ENCODE peak calls at places on chromosomes 1 and 21, in nine cellular contexts. One of them, this sample, is unnamed.
A peak's percentile ranks its signal among the peaks of the same experiment; 100 is the strongest.

GRCh38 chr1:231879296-231879695 is 252.7 kb downstream of the DISC1 start:
- DNase-seq in sigmoid colon: no peak
- DNase-seq in BJ: no peak
- DNase-seq in astrocyte of the cerebellum: no peak
- DNase-seq in DND-41: no peak
- DNase-seq in left lung: no peak
- DNase-seq in GM12865: no peak
- DNase-seq in right lobe of liver: no peak
- DNase-seq in transverse colon: no peak
- DNase-seq in this sample: no peak

GRCh38 chr1:232923739-232924386 is 26.5 kb upstream of the NTPCR start:
- DNase-seq in BJ: no peak
- DNase-seq in GM12865: peak; percentile 87
- DNase-seq in transverse colon: no peak
- DNase-seq in astrocyte of the cerebellum: no peak
- DNase-seq in right lobe of liver: no peak
- DNase-seq in DND-41: peak; percentile 89
- DNase-seq in sigmoid colon: no peak
- DNase-seq in left lung: no peak
- DNase-seq in this sample: peak; percentile 75

GRCh38 chr21:44548922-44549321 is 2.4 kb downstream of the KRTAP10-2 start:
- DNase-seq in left lung: no peak
- DNase-seq in astrocyte of the cerebellum: no peak
- DNase-seq in right lobe of liver: no peak
- DNase-seq in DND-41: no peak
- DNase-seq in BJ: no peak
- DNase-seq in GM12865: no peak
- DNase-seq in transverse colon: no peak
- DNase-seq in sigmoid colon: no peak
- DNase-seq in this sample: no peak

GRCh38 chr1:28751315-28752056 is 14.7 kb downstream of the YTHDF2 start:
- DNase-seq in sigmoid colon: no peak
- DNase-seq in left lung: no peak
- DNase-seq in DND-41: no peak
- DNase-seq in right lobe of liver: no peak
- DNase-seq in astrocyte of the cerebellum: no peak
- DNase-seq in BJ: peak; percentile 27
- DNase-seq in GM12865: no peak
- DNase-seq in transverse colon: no peak
- DNase-seq in this sample: no peak

GRCh38 chr1:69994261-69994660 is 211.1 kb downstream of the LRRC40 start:
- DNase-seq in right lobe of liver: no peak
- DNase-seq in sigmoid colon: no peak
- DNase-seq in BJ: no peak
- DNase-seq in astrocyte of the cerebellum: no peak
- DNase-seq in GM12865: no peak
- DNase-seq in left lung: no peak
- DNase-seq in transverse colon: no peak
- DNase-seq in DND-41: no peak
- DNase-seq in this sample: no peak

GRCh38 chr1:23118957-23119792 is 49.5 kb downstream of the LUZP1 start:
- DNase-seq in right lobe of liver: no peak
- DNase-seq in astrocyte of the cerebellum: no peak
- DNase-seq in BJ: no peak
- DNase-seq in DND-41: peak; percentile 64
- DNase-seq in sigmoid colon: no peak
- DNase-seq in left lung: no peak
- DNase-seq in GM12865: peak; percentile 18
- DNase-seq in transverse colon: peak; percentile 19
- DNase-seq in this sample: no peak

GRCh38 chr1:169207825-169208520 is 101.5 kb downstream of the ATP1B1 start:
- DNase-seq in GM12865: no peak
- DNase-seq in sigmoid colon: no peak
- DNase-seq in BJ: peak; percentile 16
- DNase-seq in transverse colon: no peak
- DNase-seq in astrocyte of the cerebellum: no peak
- DNase-seq in DND-41: no peak
- DNase-seq in left lung: no peak
- DNase-seq in right lobe of liver: no peak
- DNase-seq in this sample: no peak

GRCh38 chr1:162571696-162572095 is 10.2 kb downstream of the UAP1 start:
- DNase-seq in transverse colon: no peak
- DNase-seq in left lung: no peak
- DNase-seq in DND-41: no peak
- DNase-seq in BJ: no peak
- DNase-seq in sigmoid colon: no peak
- DNase-seq in right lobe of liver: no peak
- DNase-seq in astrocyte of the cerebellum: no peak
- DNase-seq in GM12865: no peak
- DNase-seq in this sample: no peak

GRCh38 chr1:216794541-216795055 is 71.4 kb upstream of the ESRRG start:
- DNase-seq in BJ: no peak
- DNase-seq in transverse colon: no peak
- DNase-seq in sigmoid colon: no peak
- DNase-seq in DND-41: no peak
- DNase-seq in GM12865: no peak
- DNase-seq in right lobe of liver: no peak
- DNase-seq in left lung: no peak
- DNase-seq in astrocyte of the cerebellum: no peak
- DNase-seq in this sample: peak; percentile 74

GRCh38 chr1:228335406-228336307 is 71.0 kb downstream of the TRIM11 start:
- DNase-seq in left lung: no peak
- DNase-seq in BJ: no peak
- DNase-seq in transverse colon: peak; percentile 2
- DNase-seq in GM12865: no peak
- DNase-seq in DND-41: no peak
- DNase-seq in right lobe of liver: peak; percentile 12
- DNase-seq in astrocyte of the cerebellum: no peak
- DNase-seq in sigmoid colon: peak; percentile 48
- DNase-seq in this sample: no peak

GRCh38 chr21:45993210-45994085 is 11.9 kb downstream of the COL6A1 start:
- DNase-seq in astrocyte of the cerebellum: no peak
- DNase-seq in DND-41: no peak
- DNase-seq in transverse colon: peak; percentile 10
- DNase-seq in left lung: peak; percentile 30
- DNase-seq in GM12865: no peak
- DNase-seq in right lobe of liver: peak; percentile 18
- DNase-seq in sigmoid colon: peak; percentile 80
- DNase-seq in BJ: no peak
- DNase-seq in this sample: no peak

GRCh38 chr1:66968574-66968973 is 43.8 kb downstream of the MIER1 start:
- DNase-seq in DND-41: no peak
- DNase-seq in GM12865: no peak
- DNase-seq in right lobe of liver: no peak
- DNase-seq in transverse colon: no peak
- DNase-seq in BJ: no peak
- DNase-seq in sigmoid colon: no peak
- DNase-seq in astrocyte of the cerebellum: no peak
- DNase-seq in left lung: no peak
- DNase-seq in this sample: no peak

GRCh38 chr21:42572906-42573495 is 59.3 kb downstream of the SLC37A1 start:
- DNase-seq in BJ: no peak
- DNase-seq in DND-41: no peak
- DNase-seq in astrocyte of the cerebellum: no peak
- DNase-seq in transverse colon: peak; percentile 3
- DNase-seq in left lung: peak; percentile 23
- DNase-seq in sigmoid colon: peak; percentile 37
- DNase-seq in GM12865: no peak
- DNase-seq in right lobe of liver: no peak
- DNase-seq in this sample: no peak

GRCh38 chr1:223836586-223836985 is 9.2 kb downstream of the TP53BP2 start:
- DNase-seq in right lobe of liver: no peak
- DNase-seq in left lung: no peak
- DNase-seq in DND-41: no peak
- DNase-seq in transverse colon: no peak
- DNase-seq in GM12865: no peak
- DNase-seq in astrocyte of the cerebellum: no peak
- DNase-seq in sigmoid colon: no peak
- DNase-seq in BJ: no peak
- DNase-seq in this sample: no peak

GRCh38 chr1:47738560-47739182 is 258.5 kb downstream of the TRABD2B start:
- DNase-seq in GM12865: no peak
- DNase-seq in BJ: no peak
- DNase-seq in sigmoid colon: no peak
- DNase-seq in transverse colon: peak; percentile 57
- DNase-seq in right lobe of liver: peak; percentile 46
- DNase-seq in DND-41: no peak
- DNase-seq in left lung: no peak
- DNase-seq in astrocyte of the cerebellum: peak; percentile 15
- DNase-seq in this sample: no peak

GRCh38 chr1:197199923-197200467 is 53.5 kb upstream of the ASPM start:
- DNase-seq in astrocyte of the cerebellum: no peak
- DNase-seq in transverse colon: no peak
- DNase-seq in sigmoid colon: no peak
- DNase-seq in left lung: no peak
- DNase-seq in DND-41: no peak
- DNase-seq in BJ: no peak
- DNase-seq in GM12865: peak; percentile 17
- DNase-seq in right lobe of liver: no peak
- DNase-seq in this sample: no peak

DNA sequence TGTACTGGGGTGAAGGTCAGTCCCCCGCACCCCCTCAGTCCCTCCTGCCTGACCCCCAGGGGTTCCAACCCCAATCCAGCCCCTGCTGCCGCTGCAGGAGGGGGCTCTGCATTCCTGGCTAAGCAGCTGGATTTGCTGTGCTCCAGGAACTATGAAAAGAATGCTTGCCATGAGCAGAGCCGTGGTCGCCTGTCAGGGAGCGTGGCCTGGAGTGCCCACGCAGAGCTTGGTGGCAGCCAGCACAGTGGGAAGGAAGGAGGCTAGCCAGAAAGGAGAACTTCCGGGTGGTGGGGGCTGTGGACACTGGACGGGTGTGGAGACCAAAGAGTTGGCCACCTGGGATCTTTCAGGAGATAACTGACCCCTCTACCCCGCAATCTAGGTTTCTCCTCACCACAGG is 5.6 kb downstream of the COL8A2 start:
- DNase-seq in DND-41: no peak
- DNase-seq in sigmoid colon: no peak
- DNase-seq in BJ: no peak
- DNase-seq in left lung: no peak
- DNase-seq in transverse colon: no peak
- DNase-seq in astrocyte of the cerebellum: no peak
- DNase-seq in right lobe of liver: no peak
- DNase-seq in GM12865: no peak
- DNase-seq in this sample: no peak
- TF ChIP-seq CTCF in DND-41: no peak
- TF ChIP-seq CTCF in sigmoid colon: no peak
- TF ChIP-seq CTCF in BJ: no peak
- TF ChIP-seq CTCF in left lung: no peak
- TF ChIP-seq CTCF in transverse colon: no peak
- TF ChIP-seq CTCF in astrocyte of the cerebellum: no peak
- TF ChIP-seq CTCF in right lobe of liver: no peak
- TF ChIP-seq CTCF in GM12865: no peak
- TF ChIP-seq CTCF in this sample: no peak

GRCh38 chr1:36458910-36459309 is 5.3 kb downstream of the MRPS15 start:
- DNase-seq in transverse colon: no peak
- DNase-seq in BJ: no peak
- DNase-seq in GM12865: no peak
- DNase-seq in sigmoid colon: no peak
- DNase-seq in DND-41: no peak
- DNase-seq in left lung: no peak
- DNase-seq in right lobe of liver: no peak
- DNase-seq in astrocyte of the cerebellum: no peak
- DNase-seq in this sample: no peak
- H3K4me3 ChIP-seq in transverse colon: no peak overlapping the region
- H3K4me3 ChIP-seq in BJ: no peak overlapping the region
- H3K4me3 ChIP-seq in GM12865: no peak overlapping the region
- H3K4me3 ChIP-seq in sigmoid colon: no peak overlapping the region
- H3K4me3 ChIP-seq in DND-41: no peak overlapping the region
- H3K4me3 ChIP-seq in left lung: no peak overlapping the region
- H3K4me3 ChIP-seq in right lobe of liver: no peak overlapping the region
- H3K4me3 ChIP-seq in astrocyte of the cerebellum: no peak overlapping the region
- H3K4me3 ChIP-seq in this sample: no peak overlapping the region

GRCh38 chr1:16009030-16009460 is 5.0 kb downstream of the SRARP start:
- DNase-seq in sigmoid colon: peak; percentile 92
- DNase-seq in DND-41: peak; percentile 70
- DNase-seq in transverse colon: peak; percentile 82
- DNase-seq in right lobe of liver: peak; percentile 79
- DNase-seq in left lung: peak; percentile 76
- DNase-seq in BJ: no peak
- DNase-seq in astrocyte of the cerebellum: peak; percentile 64
- DNase-seq in GM12865: peak; percentile 69
- DNase-seq in this sample: no peak
- TF ChIP-seq CTCF in sigmoid colon: peak; percentile 98
- TF ChIP-seq CTCF in DND-41: peak; percentile 99
- TF ChIP-seq CTCF in transverse colon: peak; percentile 97
- TF ChIP-seq CTCF in right lobe of liver: peak; percentile 98
- TF ChIP-seq CTCF in left lung: peak; percentile 92
- TF ChIP-seq CTCF in BJ: peak; percentile 97
- TF ChIP-seq CTCF in astrocyte of the cerebellum: peak; percentile 94
- TF ChIP-seq CTCF in GM12865: peak; percentile 94
- TF ChIP-seq CTCF in this sample: peak; percentile 97

GRCh38 chr1:10762875-10763274 is 33.6 kb downstream of the CASZ1 start:
- DNase-seq in GM12865: no peak
- DNase-seq in transverse colon: peak; percentile 42
- DNase-seq in sigmoid colon: no peak
- DNase-seq in right lobe of liver: no peak
- DNase-seq in BJ: no peak
- DNase-seq in astrocyte of the cerebellum: no peak
- DNase-seq in DND-41: no peak
- DNase-seq in left lung: no peak
- DNase-seq in this sample: no peak

GRCh38 chr1:10761503-10762152 is 34.8 kb downstream of the CASZ1 start:
- DNase-seq in transverse colon: peak; percentile 68
- DNase-seq in DND-41: no peak
- DNase-seq in astrocyte of the cerebellum: no peak
- DNase-seq in GM12865: peak; percentile 22
- DNase-seq in left lung: peak; percentile 73
- DNase-seq in sigmoid colon: no peak
- DNase-seq in right lobe of liver: no peak
- DNase-seq in BJ: no peak
- DNase-seq in this sample: no peak

GRCh38 chr1:10760566-10761502 is 35.6 kb downstream of the CASZ1 start:
- DNase-seq in transverse colon: no peak
- DNase-seq in GM12865: no peak
- DNase-seq in right lobe of liver: no peak
- DNase-seq in left lung: no peak
- DNase-seq in DND-41: no peak
- DNase-seq in BJ: no peak
- DNase-seq in sigmoid colon: no peak
- DNase-seq in astrocyte of the cerebellum: no peak
- DNase-seq in this sample: no peak

GRCh38 chr1:10764296-10764798 is 32.1 kb downstream of the CASZ1 start:
- DNase-seq in astrocyte of the cerebellum: no peak
- DNase-seq in transverse colon: no peak
- DNase-seq in GM12865: no peak
- DNase-seq in sigmoid colon: no peak
- DNase-seq in left lung: no peak
- DNase-seq in DND-41: no peak
- DNase-seq in right lobe of liver: no peak
- DNase-seq in BJ: no peak
- DNase-seq in this sample: no peak

DNA sequence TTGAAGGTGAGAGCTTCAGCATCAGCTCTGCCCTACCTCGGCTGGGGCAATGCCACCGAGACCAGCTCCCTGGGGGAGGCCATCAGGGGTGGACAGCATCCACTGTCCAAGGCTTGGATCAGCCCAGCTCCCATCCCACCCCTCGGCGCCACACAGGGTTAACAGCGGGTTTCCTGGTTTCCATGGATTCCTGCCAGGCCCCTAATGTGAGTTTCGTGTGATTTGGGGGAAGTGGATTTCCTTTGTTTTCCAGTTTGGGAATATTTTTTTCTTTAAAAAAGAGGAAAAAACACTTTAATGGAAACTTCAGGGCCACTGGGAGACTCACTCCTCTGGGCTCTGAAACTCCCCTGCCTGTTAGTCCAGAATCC is 34.3 kb downstream of the CASZ1 start:
- DNase-seq in left lung: no peak
- DNase-seq in astrocyte of the cerebellum: no peak
- DNase-seq in DND-41: no peak
- DNase-seq in BJ: no peak
- DNase-seq in transverse colon: no peak
- DNase-seq in sigmoid colon: no peak
- DNase-seq in right lobe of liver: no peak
- DNase-seq in GM12865: no peak
- DNase-seq in this sample: no peak
- H3K4me3 ChIP-seq in left lung: peak overlapping the region; percentile 1
- H3K4me3 ChIP-seq in astrocyte of the cerebellum: no peak overlapping the region
- H3K4me3 ChIP-seq in DND-41: no peak overlapping the region
- H3K4me3 ChIP-seq in BJ: no peak overlapping the region
- H3K4me3 ChIP-seq in transverse colon: no peak overlapping the region
- H3K4me3 ChIP-seq in sigmoid colon: no peak overlapping the region
- H3K4me3 ChIP-seq in right lobe of liver: no peak overlapping the region
- H3K4me3 ChIP-seq in GM12865: no peak overlapping the region
- H3K4me3 ChIP-seq in this sample: no peak overlapping the region